ENCODE peak calls at places on chromosomes 16 and 17, in four cellular contexts. G is NCI-H1092 treated with DMSO at 0.1 percent for 48 hours, J is fibroblast of mammary gland, X is myocyte. Z is an unnamed sample.

GRCh38 chr16:46866286-46866685 is 17.9 kb upstream of the GPT2 start:
- DNase-seq in X (no peak), G (no peak), J (no peak), Z (no peak)

GRCh38 chr17:69223809-69224208 is 4.8 kb downstream of the ABCA10 start:
- DNase-seq in X (no peak), G (no peak), J (peak; percentile 50), Z (no peak)

GRCh38 chr17:43547659-43548256 is 1.6 kb upstream of the ETV4 start:
- DNase-seq in G (no peak), J (no peak), X (no peak), Z (no peak)

GRCh38 chr17:7673239-7673638 is 14.1 kb downstream of the TP53 start:
- DNase-seq in J (peak; percentile 23), G (no peak), X (no peak), Z (no peak)

GRCh38 chr17:21008516-21008915 is 34.3 kb downstream of the USP22 start:
- DNase-seq in J (no peak), X (no peak), G (no peak), Z (no peak)

GRCh38 chr16:4801051-4801961 is 1.1 kb downstream of the ROGDI start:
- DNase-seq in J (no peak), G (no peak), X (no peak), Z (no peak)

GRCh38 chr16:3736116-3736515 is 18.8 kb upstream of the TRAP1 start:
- DNase-seq in J (no peak), G (no peak), X (no peak), Z (no peak)

GRCh38 chr16:19817122-19817521 is 67.5 kb downstream of the GPRC5B start:
- DNase-seq in J (no peak), X (no peak), G (no peak), Z (no peak)

GRCh38 chr17:79192503-79193500 is 118.2 kb downstream of the ENGASE start:
- DNase-seq in G (no peak), J (peak; percentile 12), X (peak; percentile 64), Z (no peak)

GRCh38 chr16:86961133-86961720 is 356.0 kb downstream of the C16orf95 start:
- DNase-seq in X (peak; percentile 57), J (peak; percentile 67), G (no peak), Z (no peak)

GRCh38 chr17:52255347-52255746 is 96.8 kb upstream of the CA10 start:
- DNase-seq in G (no peak), J (no peak), X (no peak), Z (no peak)

GRCh38 chr17:9356488-9356911 is 219.1 kb downstream of the STX8 start:
- DNase-seq in X (no peak), J (no peak), G (no peak), Z (no peak)

GRCh38 chr17:38687291-38687690 is 12.5 kb upstream of the EPOP start:
- DNase-seq in G (no peak), X (no peak), J (peak; percentile 71), Z (no peak)

GRCh38 chr17:81976332-81977210 is 858 bp upstream of the ASPSCR1 start:
- DNase-seq in X (peak; percentile 89), J (no peak), G (peak; percentile 41), Z (no peak)

GRCh38 chr16:2516391-2517240 is 2.9 kb downstream of the ATP6V0C start:
- DNase-seq in X (no peak), J (no peak), G (no peak), Z (no peak)

GRCh38 chr17:5530265-5530782 is 44.0 kb downstream of the MIS12 start:
- DNase-seq in G (no peak), J (no peak), X (no peak), Z (no peak)

GRCh38 chr16:22054847-22055590 is 37.3 kb upstream of the VWA3A start:
- DNase-seq in G (no peak), J (no peak), X (no peak), Z (no peak)

GRCh38 chr17:69390735-69391501 is 23.6 kb upstream of the MAP2K6 start:
- DNase-seq in J (no peak), G (no peak), X (no peak), Z (no peak)

GRCh38 chr16:56743840-56744239 is 13.9 kb downstream of the NUP93 start:
- DNase-seq in X (peak; percentile 83), G (no peak), J (peak; percentile 66), Z (no peak)

GRCh38 chr16:76943936-76944335 is 247.1 kb upstream of the MON1B start:
- DNase-seq in J (peak; percentile 9), G (no peak), X (no peak), Z (no peak)

GRCh38 chr16:67653131-67654068 is 6.7 kb downstream of the ACD start:
- DNase-seq in X (no peak), J (no peak), G (no peak), Z (no peak)

GRCh38 chr16:49596699-49597291 is 223.2 kb downstream of the C16orf78 start:
- DNase-seq in X (peak; percentile 85), J (no peak), G (no peak), Z (no peak)

GRCh38 chr17:79776378-79777165 is 1.4 kb upstream of the CBX2 start:
- DNase-seq in X (no peak), G (peak; percentile 13), J (no peak), Z (no peak)

GRCh38 chr16:88705076-88705684 is 1.0 kb downstream of the RNF166 start:
- DNase-seq in G (no peak), J (peak; percentile 21), X (no peak), Z (no peak)

GRCh38 chr17:77734371-77735050 is 224.0 kb upstream of the TNRC6C start:
- DNase-seq in X (peak; percentile 22), J (peak; percentile 53), G (peak; percentile 97), Z (peak; percentile 85)

GRCh38 chr17:66365204-66365524 is 62.8 kb downstream of the PRKCA start:
- DNase-seq in X (no peak), G (no peak), J (no peak), Z (no peak)

GRCh38 chr17:28057731-28058246 is 15.3 kb downstream of the NLK start:
- DNase-seq in J (peak; percentile 54), G (no peak), X (no peak), Z (no peak)

GRCh38 chr17:72613411-72614292 is 478.8 kb downstream of the SLC39A11 start:
- DNase-seq in J (peak; percentile 72), G (no peak), X (peak; percentile 87), Z (no peak)

GRCh38 chr16:49463529-49463928 is 89.9 kb downstream of the C16orf78 start:
- DNase-seq in X (no peak), G (peak; percentile 20), J (no peak), Z (peak; percentile 7)

GRCh38 chr16:27432600-27432957 is 30.6 kb downstream of the IL21R start:
- DNase-seq in X (peak; percentile 47), J (peak; percentile 86), G (no peak), Z (no peak)

GRCh38 chr17:49549311-49549605 is 26.4 kb upstream of the NXPH3 start:
- DNase-seq in X (no peak), J (no peak), G (no peak), Z (no peak)

GRCh38 chr16:73483934-73484712 is 436.2 kb upstream of the ZFHX3 start:
- DNase-seq in X (no peak), J (no peak), G (no peak), Z (no peak)

GRCh38 chr16:77877712-77878111 is 89.3 kb downstream of the VAT1L start:
- DNase-seq in G (no peak), J (peak; percentile 90), X (no peak), Z (no peak)

GRCh38 chr16:82152641-82153094 is 17.4 kb downstream of the MPHOSPH6 start:
- DNase-seq in G (no peak), X (no peak), J (peak; percentile 42), Z (no peak)